ENCODE peak calls at places on chromosome 15, in four cellular contexts. O is stomach, K is fibroblast of lung, M is right atrium auricular region. C is an unnamed sample.

GRCh38 chr15:77516076-77516475 is 95.4 kb downstream of the HMG20A start:
- DNase-seq in K (peak; percentile 33), M (no peak), O (no peak), C (no peak)

GRCh38 chr15:29133321-29133720 is 136.3 kb downstream of the NSMCE3 start:
- DNase-seq in M (no peak), O (no peak), K (no peak), C (no peak)

GRCh38 chr15:72042054-72042453 is 75.9 kb downstream of the MYO9A start:
- DNase-seq in K (no peak), O (no peak), M (no peak), C (no peak)

GRCh38 chr15:63234479-63234878 is 42.9 kb upstream of the APH1B start:
- DNase-seq in M (peak; percentile 72), K (peak; percentile 80), O (peak; percentile 63), C (no peak)

GRCh38 chr15:65580287-65580686 is 30.6 kb downstream of the INTS14 start:
- DNase-seq in K (peak; percentile 73), O (no peak), M (no peak), C (no peak)

GRCh38 chr15:61314443-61314842 is 85.3 kb upstream of the RORA start:
- DNase-seq in K (no peak), M (no peak), O (no peak), C (no peak)

GRCh38 chr15:46331546-46331945 is 696.7 kb downstream of the SQOR start:
- DNase-seq in K (no peak), M (no peak), O (no peak), C (no peak)

GRCh38 chr15:56582785-56583184 is 117.8 kb upstream of the MNS1 start:
- DNase-seq in M (no peak), O (no peak), K (peak; percentile 24), C (no peak)

GRCh38 chr15:98803228-98804056 is 155.1 kb downstream of the IGF1R start:
- DNase-seq in O (no peak), M (no peak), K (peak; percentile 80), C (no peak)

GRCh38 chr15:34514251-34514760 is 69.1 kb downstream of the GOLGA8B start:
- DNase-seq in O (no peak), M (no peak), K (peak; percentile 38), C (no peak)

GRCh38 chr15:56040081-56041035 is 46.9 kb upstream of the NEDD4 start:
- DNase-seq in K (peak; percentile 94), O (peak; percentile 66), M (peak; percentile 79), C (no peak)

GRCh38 chr15:58501636-58502178 is 69.9 kb downstream of the LIPC start:
- DNase-seq in O (no peak), K (peak; percentile 60), M (no peak), C (no peak)

GRCh38 chr15:57220220-57220619 is 156.1 kb upstream of the CGNL1 start:
- DNase-seq in K (peak; percentile 77), O (no peak), M (no peak), C (no peak)

GRCh38 chr15:83848315-83849050 is 194.6 kb downstream of the ADAMTSL3 start:
- DNase-seq in O (no peak), M (no peak), K (peak; percentile 92), C (no peak)

GRCh38 chr15:40330368-40330836 is 6.9 kb downstream of the INAFM2 start:
- DNase-seq in M (no peak), O (no peak), K (peak; percentile 63), C (no peak)

GRCh38 chr15:62848631-62849050 is 193.9 kb upstream of the TPM1 start:
- DNase-seq in K (peak; percentile 40), O (no peak), M (no peak), C (no peak)

GRCh38 chr15:71792521-71792920 is 17.8 kb upstream of the NR2E3 start:
- DNase-seq in O (no peak), K (peak; percentile 87), M (no peak), C (no peak)

GRCh38 chr15:52783929-52784798 is 6.0 kb downstream of the ONECUT1 start:
- DNase-seq in M (no peak), K (no peak), O (no peak), C (no peak)

DNA sequence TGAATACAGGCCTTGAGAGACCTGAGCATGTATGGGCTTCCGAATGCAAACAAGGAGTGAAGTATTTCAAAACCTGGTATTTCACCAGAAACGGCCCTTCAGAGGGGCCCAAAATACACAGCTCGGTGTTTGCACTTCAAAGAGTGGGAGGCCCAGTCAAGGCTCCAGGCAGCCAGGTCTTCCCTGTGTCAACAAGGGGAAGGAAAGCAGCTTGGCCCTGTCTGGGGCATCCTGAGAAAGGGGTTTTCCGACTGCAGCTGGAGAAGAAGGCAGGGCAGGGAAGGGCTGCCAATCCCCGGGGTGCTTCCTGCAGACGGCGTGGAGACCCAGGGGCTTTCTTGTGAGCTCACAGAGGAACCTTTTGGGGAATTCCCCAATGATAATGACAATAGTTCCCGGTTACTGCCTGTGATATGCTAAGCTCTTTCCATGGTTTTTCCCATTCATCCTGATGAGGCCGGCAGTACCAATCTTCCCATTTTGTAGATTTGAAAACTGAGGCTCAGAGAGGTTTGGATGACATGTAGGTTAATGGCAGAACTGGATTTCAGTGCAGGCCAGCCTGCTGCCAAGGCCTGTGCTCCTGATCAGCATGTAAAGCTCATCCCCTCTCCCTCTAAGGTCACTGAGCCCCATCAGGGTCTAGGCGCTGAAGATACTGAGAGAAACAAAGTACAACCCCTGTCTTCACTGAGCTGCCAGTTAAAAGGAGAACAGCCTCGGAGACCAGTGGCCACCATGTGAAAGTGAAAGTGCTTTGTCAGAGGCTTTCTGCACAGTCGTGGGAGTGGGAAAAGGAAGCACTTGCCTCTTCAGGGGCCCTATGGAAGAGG is 43.0 kb upstream of the TLE3 start:
- DNase-seq in K (peak; percentile 57), O (peak; percentile 39), M (no peak), C (peak; percentile 16)
- H3K4me3 ChIP-seq in K (peak overlapping the region; percentile 6), O (peak overlapping the region; percentile 6), M (no peak overlapping the region), C (peak overlapping the region; percentile 15)

DNA sequence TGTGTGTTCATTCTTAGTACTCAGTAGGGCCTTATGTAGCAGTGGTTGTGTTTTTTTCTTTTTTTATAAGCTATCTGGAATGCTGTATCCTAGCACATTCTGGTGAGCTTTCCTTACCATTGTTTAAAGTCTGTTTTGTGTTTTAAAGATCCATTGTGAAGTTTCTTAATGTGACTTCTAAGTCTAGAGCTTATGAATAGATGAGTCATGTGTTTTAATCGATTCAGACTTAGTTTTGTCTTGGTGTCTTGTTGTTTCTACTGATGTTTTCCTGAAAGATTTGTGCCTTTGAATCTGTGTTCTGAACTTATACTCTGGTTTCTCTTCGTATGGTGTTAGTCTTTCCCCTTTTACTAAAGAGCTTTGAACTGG is 24.5 kb downstream of the AKAP13 start:
- DNase-seq in O (no peak), M (no peak), K (peak; percentile 73), C (no peak)
- H3K27ac ChIP-seq in O (peak overlapping the region; percentile 15), M (peak overlapping the region; percentile 68), K (peak overlapping the region; percentile 33), C (no peak overlapping the region)

GRCh38 chr15:32716960-32717289 is 879 bp upstream of the GREM1 start:
- DNase-seq in M (no peak), O (no peak), K (no peak), C (no peak)

GRCh38 chr15:32717290-32718081 is at the start of gene GREM1:
- DNase-seq in M (no peak), K (peak; percentile 69), O (no peak), C (no peak)

GRCh38 chr15:32718822-32719716 is 1.3 kb downstream of the GREM1 start:
- DNase-seq in M (no peak), K (peak; percentile 34), O (peak; percentile 43), C (no peak)

GRCh38 chr15:32716216-32716959 is 1.4 kb upstream of the GREM1 start:
- DNase-seq in M (no peak), K (peak; percentile 51), O (no peak), C (no peak)

DNA sequence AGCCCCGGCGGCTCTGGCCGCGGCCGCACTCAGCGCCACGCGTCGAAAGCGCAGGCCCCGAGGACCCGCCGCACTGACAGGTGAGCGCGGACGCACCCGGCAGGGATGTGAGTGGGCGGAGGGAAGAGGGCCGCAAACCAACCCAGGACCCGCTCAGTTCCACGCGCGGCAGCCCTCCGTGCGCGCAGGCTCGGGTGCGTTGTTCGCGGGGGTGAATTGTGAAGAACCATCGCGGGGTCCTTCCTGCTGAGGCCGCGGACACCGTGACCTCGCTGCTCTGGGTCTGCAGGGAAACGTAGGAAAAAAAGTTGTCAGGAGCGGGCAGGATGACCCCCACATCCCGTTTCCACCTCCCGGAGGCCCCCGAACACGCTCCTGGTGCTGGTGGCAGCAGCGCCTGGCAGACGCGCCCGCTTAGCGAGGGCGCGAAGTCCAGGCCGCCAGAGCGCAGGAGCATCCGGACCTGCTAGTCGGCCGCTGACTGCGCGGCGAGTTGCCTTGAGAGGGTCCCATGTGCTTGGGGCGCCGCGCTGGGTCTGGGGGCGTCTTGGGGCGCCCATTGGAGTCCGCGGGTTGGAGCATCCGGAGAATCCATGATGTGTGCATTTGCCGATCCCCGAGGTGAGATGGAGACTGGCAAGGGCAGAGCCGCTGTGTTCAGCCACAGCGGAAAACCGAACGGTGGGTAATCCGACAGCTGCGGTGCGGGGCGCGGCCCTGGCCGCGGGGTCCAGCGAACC is 448 bp downstream of the GREM1 start:
- DNase-seq in M (no peak), O (no peak), K (peak; percentile 60), C (no peak)
- H3K4me3 ChIP-seq in M (no peak overlapping the region), O (peak overlapping the region; percentile 55), K (peak overlapping the region; percentile 72), C (no peak overlapping the region)

GRCh38 chr15:89893027-89893426 is 767 bp downstream of the AP3S2 start:
- DNase-seq in O (no peak), K (no peak), M (no peak), C (no peak)
- H3K27ac ChIP-seq in O (peak overlapping the region; percentile 95), K (peak overlapping the region; percentile 94), M (peak overlapping the region; percentile 90), C (peak overlapping the region; percentile 84)

DNA sequence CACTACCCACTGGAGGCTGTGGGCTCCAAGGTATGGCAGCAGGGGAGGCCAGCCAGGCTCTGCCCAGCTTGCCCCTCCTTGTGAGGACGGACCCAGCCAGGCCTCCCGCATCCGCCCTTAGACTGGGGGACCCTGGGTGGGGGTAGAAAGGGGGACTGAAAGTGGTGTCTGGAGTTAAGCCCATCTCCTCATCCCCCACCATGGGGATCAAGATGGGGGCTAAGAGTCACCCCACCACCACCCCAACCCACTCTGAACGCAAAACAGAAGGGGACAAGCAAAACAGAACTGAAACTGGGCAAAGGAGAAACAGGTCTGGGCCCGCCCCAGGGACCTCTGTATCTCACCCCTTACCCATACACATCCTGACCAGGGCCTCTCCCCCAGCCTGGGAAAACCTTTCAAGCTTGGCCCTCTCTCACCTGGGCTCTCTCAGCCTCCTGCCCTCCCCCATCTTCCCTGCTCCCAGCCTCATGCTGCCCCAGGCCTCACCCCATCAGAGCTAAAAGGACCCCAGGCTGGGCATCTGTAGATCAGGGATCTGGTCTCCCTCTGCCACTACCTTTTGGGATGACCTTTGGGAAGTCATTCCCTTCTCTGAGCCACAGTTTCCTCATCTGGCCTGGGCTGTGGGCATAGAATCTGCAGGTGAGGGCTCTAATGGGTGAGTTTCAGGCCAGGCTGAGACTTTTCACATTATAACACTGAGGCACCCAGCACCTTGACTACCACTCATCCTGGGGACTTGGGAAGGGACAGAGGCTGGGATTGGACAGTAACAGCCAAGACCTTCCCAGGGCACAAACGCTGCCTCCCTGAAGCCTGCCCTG is 30.0 kb upstream of the CYP11A1 start:
- DNase-seq in M (no peak), O (no peak), K (no peak), C (no peak)
- H3K4me3 ChIP-seq in M (no peak overlapping the region), O (no peak overlapping the region), K (no peak overlapping the region), C (no peak overlapping the region)

C was measured in CD4-positive, alpha-beta memory T cell.